ENCODE peak calls at places on chromosomes 11 and 22, in five cellular contexts. D is mesenteric fat pad, U is left cardiac atrium, S is MV-4-11, T is mucosa of descending colon. M is an unnamed sample.

GRCh38 chr11:11582261-11582701 is 39.5 kb downstream of the GALNT18 start:
- DNase-seq in D (no peak), U (no peak), S (no peak), T (no peak), M (no peak)

GRCh38 chr11:85949798-85950197 is 94.6 kb downstream of the CCDC83 start:
- DNase-seq in D (no peak), U (no peak), S (no peak), T (no peak), M (no peak)

GRCh38 chr11:117143390-117143789 is 697 bp upstream of the PAFAH1B2 start:
- DNase-seq in D (no peak), U (peak), S (peak), T (peak), M (peak)

GRCh38 chr11:8566613-8567210 is 27.3 kb downstream of the STK33 start:
- DNase-seq in D (no peak), U (no peak), S (peak), T (no peak), M (no peak)

GRCh38 chr11:93116641-93117577 is 80.9 kb downstream of the SLC36A4 start:
- DNase-seq in D (no peak), U (no peak), S (no peak), T (peak), M (peak)

GRCh38 chr11:104705475-104706195 is 192.6 kb downstream of the CASP12 start:
- DNase-seq in D (no peak), U (peak), S (peak), T (no peak), M (peak)

GRCh38 chr11:102564110-102564509 is 33.6 kb upstream of the MMP7 start:
- DNase-seq in D (no peak), U (no peak), S (peak), T (no peak), M (no peak)

GRCh38 chr11:130211144-130211543 is 51.6 kb downstream of the ST14 start:
- DNase-seq in D (peak), U (no peak), S (no peak), T (no peak), M (peak)

GRCh38 chr11:99015634-99016454 is 4.9 kb upstream of the CNTN5 start:
- DNase-seq in D (no peak), U (no peak), S (peak), T (no peak), M (no peak)

GRCh38 chr22:37036655-37037377 is 14.7 kb upstream of the KCTD17 start:
- DNase-seq in D (no peak), U (no peak), S (no peak), T (no peak), M (no peak)

GRCh38 chr11:9231848-9232177 is 33.3 kb downstream of the DENND5A start:
- DNase-seq in D (no peak), U (no peak), S (peak), T (no peak), M (no peak)

GRCh38 chr11:35112056-35112845 is 26.7 kb upstream of the CD44 start:
- DNase-seq in D (no peak), U (no peak), S (no peak), T (no peak), M (no peak)

GRCh38 chr11:115808351-115808940 is 304.2 kb upstream of the CADM1 start:
- DNase-seq in D (no peak), U (no peak), S (no peak), T (no peak), M (no peak)

GRCh38 chr11:122642971-122643370 is 12.6 kb upstream of the UBASH3B start:
- DNase-seq in D (no peak), U (no peak), S (no peak), T (no peak), M (no peak)

GRCh38 chr11:130775306-130776043 is 140.8 kb downstream of the SNX19 start:
- DNase-seq in D (no peak), U (no peak), S (no peak), T (no peak), M (no peak)

GRCh38 chr11:23772081-23772480 is 724.8 kb upstream of the LUZP2 start:
- DNase-seq in D (no peak), U (no peak), S (no peak), T (no peak), M (no peak)

GRCh38 chr22:49554741-49555140 is 272.9 kb downstream of the BRD1 start:
- DNase-seq in D (peak), U (no peak), S (no peak), T (no peak), M (no peak)

GRCh38 chr22:49305215-49305965 is 522.3 kb downstream of the BRD1 start:
- DNase-seq in D (peak), U (peak), S (no peak), T (no peak), M (peak)

GRCh38 chr11:26571861-26572654 is at the start of gene MUC15:
- DNase-seq in D (no peak), U (no peak), S (no peak), T (no peak), M (no peak)

GRCh38 chr11:63518548-63518947 is 12.7 kb downstream of the LGALS12 start:
- DNase-seq in D (no peak), U (no peak), S (no peak), T (no peak), M (no peak)

GRCh38 chr11:122852071-122852831 is 14.0 kb downstream of the CRTAM start:
- DNase-seq in D (no peak), U (no peak), S (no peak), T (no peak), M (no peak)

GRCh38 chr11:2929880-2930704 is 872 bp upstream of the PHLDA2 start:
- DNase-seq in D (no peak), U (no peak), S (peak), T (peak), M (peak)

GRCh38 chr22:38751422-38752346 is 4.1 kb downstream of the SUN2 start:
- DNase-seq in D (no peak), U (peak), S (peak), T (peak), M (peak)

GRCh38 chr11:4672470-4672869 is 25.2 kb downstream of the OR51E2 start:
- DNase-seq in D (no peak), U (no peak), S (no peak), T (no peak), M (no peak)

GRCh38 chr11:17639091-17639490 is 80.3 kb upstream of the MYOD1 start:
- DNase-seq in D (no peak), U (no peak), S (no peak), T (no peak), M (no peak)

GRCh38 chr11:35953081-35953480 is 9.2 kb downstream of the LDLRAD3 start:
- DNase-seq in D (no peak), U (peak), S (no peak), T (no peak), M (no peak)

GRCh38 chr22:27996529-27996925 is 77.5 kb upstream of the PITPNB start:
- DNase-seq in D (peak), U (peak), S (no peak), T (no peak), M (no peak)

GRCh38 chr22:49720279-49720959 is 107.3 kb downstream of the BRD1 start:
- DNase-seq in D (peak), U (no peak), S (no peak), T (no peak), M (no peak)

GRCh38 chr11:65436412-65437032 is 13.9 kb downstream of the NEAT1 start:
- DNase-seq in D (no peak), U (peak), S (no peak), T (no peak), M (peak)

GRCh38 chr22:49333206-49333605 is 494.5 kb downstream of the BRD1 start:
- DNase-seq in D (peak), U (no peak), S (no peak), T (no peak), M (no peak)

GRCh38 chr22:48365386-48365785 is 1462.3 kb downstream of the BRD1 start:
- DNase-seq in D (no peak), U (no peak), S (no peak), T (no peak), M (no peak)

GRCh38 chr11:63478896-63479295 is 12.1 kb downstream of the PLAAT5 start:
- DNase-seq in D (no peak), U (peak), S (peak), T (no peak), M (peak)

GRCh38 chr11:128232588-128232987 is 354.8 kb downstream of the ETS1 start:
- DNase-seq in D (no peak), U (no peak), S (no peak), T (no peak), M (no peak)

GRCh38 chr11:132586801-132587200 is 945.5 kb downstream of the OPCML start:
- DNase-seq in D (no peak), U (no peak), S (no peak), T (no peak), M (no peak)

M was measured in colonic mucosa.